ENCODE peak calls at places on chromosomes 2 and 18, in six cellular contexts. U is keratinocyte; E is lung; A is uterus; O is CD4-positive, CD25-positive, alpha-beta regulatory T cell; G is CD8-positive, alpha-beta T cell. V is an unnamed sample.

GRCh38 chr2:70469435-70469834 is 84.2 kb downstream of the TGFA start:
- DNase-seq in U (no peak), E (no peak), A (no peak), O (no peak), G (no peak), V (no peak)

GRCh38 chr18:32262092-32262491 is 72.3 kb downstream of the MEP1B start:
- DNase-seq in U (no peak), E (no peak), A (no peak), O (no peak), G (no peak), V (no peak)

GRCh38 chr2:196206804-196207203 is 35.4 kb upstream of the STK17B start:
- DNase-seq in U (no peak), E (no peak), A (no peak), O (no peak), G (no peak), V (no peak)

GRCh38 chr2:14459927-14460326 is 172.6 kb upstream of the LRATD1 start:
- DNase-seq in U (no peak), E (no peak), A (no peak), O (no peak), G (no peak), V (no peak)

GRCh38 chr2:73642338-73643018 is at the start of gene NAT8:
- DNase-seq in U (no peak), E (no peak), A (no peak), O (no peak), G (no peak), V (no peak)

GRCh38 chr2:31240406-31241365 is 6.7 kb downstream of the EHD3 start:
- DNase-seq in U (no peak), E (no peak), A (no peak), O (no peak), G (no peak), V (no peak)

GRCh38 chr18:8684577-8684976 is 20.8 kb upstream of the MTCL1 start:
- DNase-seq in U (no peak), E (no peak), A (no peak), O (no peak), G (no peak), V (no peak)

GRCh38 chr2:218238896-218239295 is 21.9 kb downstream of the ARPC2 start:
- DNase-seq in U (no peak), E (no peak), A (no peak), O (no peak), G (no peak), V (no peak)

GRCh38 chr2:165609672-165610071 is 140.2 kb downstream of the CSRNP3 start:
- DNase-seq in U (no peak), E (no peak), A (no peak), O (no peak), G (no peak), V (no peak)

GRCh38 chr2:199465988-199466703 is 8.4 kb upstream of the SATB2 start:
- DNase-seq in U (no peak), E (no peak), A (no peak), O (no peak), G (no peak), V (no peak)

GRCh38 chr2:38057651-38058410 is 18.1 kb downstream of the CYP1B1 start:
- DNase-seq in U (no peak), E (no peak), A (no peak), O (no peak), G (no peak), V (no peak)

GRCh38 chr2:241112046-241112445 is 10.0 kb upstream of the MTERF4 start:
- DNase-seq in U (no peak), E (no peak), A (no peak), O (no peak), G (no peak), V (no peak)

GRCh38 chr2:1808921-1809551 is 64.7 kb upstream of the PXDN start:
- DNase-seq in U (no peak), E (no peak), A (peak; percentile 49), O (no peak), G (no peak), V (no peak)

GRCh38 chr2:55011741-55012574 is 38.3 kb downstream of the RTN4 start:
- DNase-seq in U (no peak), E (no peak), A (no peak), O (no peak), G (no peak), V (no peak)

GRCh38 chr2:126785862-126786261 is 112.8 kb upstream of the TEX51 start:
- DNase-seq in U (no peak), E (no peak), A (no peak), O (no peak), G (no peak), V (no peak)

GRCh38 chr2:240595381-240596079 is 9.0 kb downstream of the CAPN10 start:
- DNase-seq in U (no peak), E (no peak), A (peak; percentile 11), O (peak; percentile 14), G (peak; percentile 46), V (peak; percentile 9)

GRCh38 chr2:165157160-165157559 is 46.7 kb downstream of the SCN3A start:
- DNase-seq in U (no peak), E (no peak), A (no peak), O (no peak), G (no peak), V (no peak)

GRCh38 chr2:44304258-44304657 is 29.0 kb downstream of the SLC3A1 start:
- DNase-seq in U (no peak), E (no peak), A (no peak), O (no peak), G (no peak), V (no peak)

GRCh38 chr2:105744909-105745853 is at the start of gene NCK2:
- DNase-seq in U (no peak), E (no peak), A (no peak), O (no peak), G (peak; percentile 37), V (no peak)

GRCh38 chr2:105746177-105747080 is 1.7 kb downstream of the NCK2 start:
- DNase-seq in U (no peak), E (peak; percentile 78), A (peak; percentile 39), O (peak; percentile 66), G (peak; percentile 84), V (peak; percentile 66)

GRCh38 chr2:105748564-105748963 is 3.9 kb downstream of the NCK2 start:
- DNase-seq in U (no peak), E (no peak), A (no peak), O (no peak), G (no peak), V (no peak)

GRCh38 chr2:105747997-105748396 is 3.3 kb downstream of the NCK2 start:
- DNase-seq in U (no peak), E (no peak), A (no peak), O (no peak), G (no peak), V (no peak)

GRCh38 chr2:105747254-105747909 is 2.7 kb downstream of the NCK2 start:
- DNase-seq in U (no peak), E (no peak), A (no peak), O (no peak), G (no peak), V (no peak)
- H3K9me3 ChIP-seq in U (no peaks in the 10 kb centered on the region), E (no peaks in the 10 kb centered on the region), A (no peaks in the 10 kb centered on the region), O (no peaks in the 10 kb centered on the region), G (no peaks in the 10 kb centered on the region), V (no peaks in the 10 kb centered on the region)

DNA sequence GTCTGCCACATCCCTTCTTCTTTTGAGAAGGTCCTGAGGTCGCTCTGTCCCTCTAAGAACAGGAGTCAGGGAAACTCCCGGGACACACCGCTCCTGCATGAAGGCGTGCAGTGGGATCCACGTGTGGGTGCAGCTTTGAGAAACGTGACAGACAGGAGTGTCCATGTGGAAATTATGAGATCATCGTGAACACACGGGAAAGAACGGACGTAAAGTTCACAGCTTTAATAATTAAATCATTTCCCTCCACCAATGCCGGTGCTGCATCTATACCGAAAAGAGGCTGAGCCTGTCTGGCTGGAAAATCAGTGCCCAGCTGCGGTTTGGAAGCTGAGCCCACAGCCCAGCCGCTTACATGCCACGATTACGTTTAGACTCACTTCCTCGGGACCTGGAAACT is 372.4 kb upstream of the SALL3 start:
- DNase-seq in U (no peak), E (no peak), A (no peak), O (no peak), G (no peak), V (no peak)
- H3K9me3 ChIP-seq in U (peaks cover 18% of the 10 kb centered on the region), E (no peaks in the 10 kb centered on the region), A (no peaks in the 10 kb centered on the region), O (no peaks in the 10 kb centered on the region), G (no peaks in the 10 kb centered on the region), V (no peaks in the 10 kb centered on the region)

GRCh38 chr2:176096243-176096985 is 3.2 kb upstream of the HOXD12 start:
- DNase-seq in U (no peak), E (no peak), A (no peak), O (no peak), G (no peak), V (no peak)

GRCh38 chr2:176099159-176099736 is 347 bp upstream of the HOXD12 start:
- DNase-seq in U (no peak), E (no peak), A (no peak), O (no peak), G (no peak), V (no peak)

GRCh38 chr2:176096986-176097819 is 2.4 kb upstream of the HOXD12 start:
- DNase-seq in U (no peak), E (peak; percentile 63), A (peak; percentile 65), O (peak; percentile 51), G (peak; percentile 54), V (peak; percentile 22)

GRCh38 chr2:176098366-176099158 is 1.0 kb upstream of the HOXD12 start:
- DNase-seq in U (no peak), E (no peak), A (no peak), O (no peak), G (no peak), V (no peak)

DNA sequence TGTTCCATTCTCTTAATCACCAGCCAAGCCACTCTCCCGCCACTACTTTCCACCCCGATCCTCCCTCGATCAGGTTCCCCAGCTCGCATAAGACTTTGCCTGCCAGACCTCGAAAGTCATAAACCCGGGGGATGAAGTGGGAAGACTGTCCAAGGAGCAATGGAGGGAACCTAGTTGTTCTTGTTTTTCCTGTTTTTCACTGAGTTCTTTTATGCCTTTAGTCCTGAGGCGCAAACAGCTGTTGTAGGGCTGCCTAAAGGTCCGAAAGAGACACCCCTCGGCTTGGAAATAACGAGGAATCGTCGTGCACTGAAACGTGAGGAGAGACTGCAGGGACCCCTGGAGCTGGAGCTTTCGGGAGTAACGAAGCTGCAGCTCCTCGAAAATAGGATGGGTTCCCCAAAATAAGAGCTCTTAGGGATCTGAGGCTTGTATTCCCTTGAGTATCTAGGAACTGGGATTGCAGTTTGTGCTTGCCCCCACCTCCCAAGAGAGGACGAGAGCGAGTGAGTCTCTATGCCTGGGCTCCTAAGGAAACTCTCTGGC is 1.7 kb upstream of the HOXD12 start:
- DNase-seq in U (no peak), E (no peak), A (no peak), O (no peak), G (no peak), V (no peak)
- H3K9me3 ChIP-seq in U (peaks cover 2% of the 10 kb centered on the region), E (peaks cover 14% of the 10 kb centered on the region), A (no peaks in the 10 kb centered on the region), O (peaks cover 21% of the 10 kb centered on the region), G (peaks cover 3% of the 10 kb centered on the region), V (peaks cover 7% of the 10 kb centered on the region)

GRCh38 chr18:78501251-78501650 is 478.4 kb upstream of the SALL3 start:
- DNase-seq in U (no peak), E (no peak), A (no peak), O (no peak), G (no peak), V (no peak)

GRCh38 chr18:78506031-78506461 is 473.6 kb upstream of the SALL3 start:
- DNase-seq in U (no peak), E (no peak), A (no peak), O (no peak), G (no peak), V (no peak)

GRCh38 chr18:78499586-78499985 is 480.0 kb upstream of the SALL3 start:
- DNase-seq in U (no peak), E (no peak), A (no peak), O (no peak), G (no peak), V (no peak)

GRCh38 chr18:78507217-78507616 is 472.4 kb upstream of the SALL3 start:
- DNase-seq in U (no peak), E (no peak), A (no peak), O (no peak), G (no peak), V (no peak)

GRCh38 chr18:78503129-78503528 is 476.5 kb upstream of the SALL3 start:
- DNase-seq in U (no peak), E (no peak), A (no peak), O (no peak), G (no peak), V (no peak)
- H3K9me3 ChIP-seq in U (peaks cover 22% of the 10 kb centered on the region), E (peaks cover under 1% of the 10 kb centered on the region), A (no peaks in the 10 kb centered on the region), O (peaks cover 14% of the 10 kb centered on the region), G (no peaks in the 10 kb centered on the region), V (no peaks in the 10 kb centered on the region)